ENCODE peak calls at places on chromosomes 3 and 15, in eight cellular contexts. D is HuH-7.5, T is frontal cortex, S is H4, B is NCI-H524 treated with DMSO at 0.1 percent for 48 hours, P is COR-L47, F is H54, N is fibroblast of villous mesenchyme. Z is an unnamed sample.

GRCh38 chr3:107988464-107989156 is 102.2 kb downstream of the CD47 start:
- DNase-seq in F (no peak), P (no peak), N (peak; percentile 40), D (no peak), B (no peak), S (peak; percentile 60), T (no peak), Z (peak; percentile 77)

GRCh38 chr3:100899440-100900091 is 93.7 kb downstream of the ABI3BP start:
- DNase-seq in S (no peak), B (no peak), F (no peak), P (no peak), D (no peak), N (no peak), T (no peak), Z (no peak)

GRCh38 chr3:9769426-9770275 is at the start of gene CAMK1:
- DNase-seq in D (peak; percentile 96), N (peak; percentile 69), B (no peak), T (peak; percentile 74), F (peak; percentile 86), S (no peak), P (peak; percentile 33), Z (peak; percentile 71)

GRCh38 chr3:11846281-11847034 is at the start of gene TAMM41:
- DNase-seq in T (peak; percentile 49), N (peak; percentile 89), D (peak; percentile 88), P (peak; percentile 63), B (peak; percentile 26), S (peak; percentile 89), F (peak; percentile 84), Z (peak; percentile 93)

GRCh38 chr15:63979227-63979793 is 67.0 kb downstream of the DAPK2 start:
- DNase-seq in B (peak; percentile 94), F (no peak), T (no peak), S (no peak), N (no peak), D (no peak), P (no peak), Z (no peak)

GRCh38 chr3:123657578-123657977 is 72.7 kb upstream of the HACD2 start:
- DNase-seq in D (no peak), S (no peak), P (no peak), N (peak; percentile 76), T (no peak), B (no peak), F (no peak), Z (no peak)

GRCh38 chr3:11634974-11635612 is 8.6 kb downstream of the VGLL4 start:
- DNase-seq in F (no peak), N (no peak), T (no peak), B (no peak), P (no peak), S (no peak), D (no peak), Z (no peak)

GRCh38 chr3:99817047-99817436 is 620 bp upstream of the CMSS1 start:
- DNase-seq in B (no peak), N (no peak), P (peak; percentile 18), T (no peak), F (peak; percentile 7), D (no peak), S (no peak), Z (no peak)

GRCh38 chr3:130378677-130379191 is 33.3 kb downstream of the COL6A5 start:
- DNase-seq in B (no peak), F (no peak), D (no peak), T (no peak), N (no peak), P (no peak), S (no peak), Z (no peak)

GRCh38 chr15:96336045-96336642 is 5.6 kb downstream of the NR2F2 start:
- DNase-seq in T (no peak), S (no peak), N (peak; percentile 69), F (no peak), P (no peak), B (no peak), D (peak; percentile 34), Z (no peak)

GRCh38 chr15:84804005-84804803 is 13.0 kb upstream of the ALPK3 start:
- DNase-seq in P (no peak), S (no peak), F (no peak), B (no peak), T (no peak), N (no peak), D (no peak), Z (no peak)

GRCh38 chr3:4656059-4656458 is 162.9 kb downstream of the ITPR1 start:
- DNase-seq in B (no peak), D (peak; percentile 40), F (peak; percentile 50), P (no peak), N (peak; percentile 79), S (peak; percentile 60), T (peak; percentile 20), Z (peak; percentile 74)

GRCh38 chr15:100715571-100716455 is 113.4 kb downstream of the ASB7 start:
- DNase-seq in F (no peak), P (no peak), T (no peak), D (peak; percentile 84), S (no peak), B (no peak), N (no peak), Z (peak; percentile 16)

GRCh38 chr3:29140706-29141105 is 140.2 kb upstream of the RBMS3 start:
- DNase-seq in B (no peak), D (no peak), F (no peak), P (no peak), T (no peak), N (peak; percentile 44), S (no peak), Z (no peak)

GRCh38 chr3:157472648-157473047 is 30.6 kb downstream of the VEPH1 start:
- DNase-seq in D (no peak), T (no peak), P (no peak), N (no peak), B (no peak), S (no peak), F (no peak), Z (no peak)

GRCh38 chr3:115403791-115404190 is 219.5 kb upstream of the GAP43 start:
- DNase-seq in N (no peak), D (no peak), T (no peak), B (no peak), S (no peak), P (no peak), F (no peak), Z (no peak)

GRCh38 chr3:158494657-158495056 is 76.3 kb upstream of the MLF1 start:
- DNase-seq in F (no peak), B (no peak), P (no peak), D (no peak), N (no peak), S (no peak), T (no peak), Z (no peak)

GRCh38 chr15:88623061-88623460 is 1.9 kb downstream of the AEN start:
- DNase-seq in S (peak; percentile 29), N (peak; percentile 78), B (no peak), F (peak; percentile 80), T (no peak), P (no peak), D (no peak), Z (no peak)

GRCh38 chr3:133426721-133427120 is 26.9 kb downstream of the BFSP2 start:
- DNase-seq in N (no peak), S (no peak), P (no peak), D (no peak), F (no peak), B (no peak), T (no peak), Z (no peak)

GRCh38 chr15:53559364-53560253 is 199.9 kb downstream of the WDR72 start:
- DNase-seq in S (no peak), D (no peak), F (no peak), B (no peak), T (no peak), N (no peak), P (no peak), Z (peak; percentile 47)

GRCh38 chr15:75362642-75363249 is 5.7 kb downstream of the MAN2C1 start:
- DNase-seq in B (no peak), T (no peak), D (no peak), F (no peak), S (no peak), P (no peak), N (no peak), Z (no peak)

GRCh38 chr15:36914962-36915808 is 185.2 kb downstream of the MEIS2 start:
- DNase-seq in N (peak; percentile 90), P (no peak), S (peak; percentile 67), B (no peak), T (no peak), F (no peak), D (no peak), Z (peak; percentile 98)

GRCh38 chr3:182740710-182741109 is 52.6 kb upstream of the ATP11B start:
- DNase-seq in B (no peak), T (no peak), F (peak; percentile 19), P (no peak), N (no peak), D (no peak), S (no peak), Z (peak; percentile 43)

GRCh38 chr15:36877294-36877693 is 223.1 kb downstream of the MEIS2 start:
- DNase-seq in T (no peak), B (no peak), F (no peak), N (no peak), D (no peak), P (no peak), S (no peak), Z (no peak)

GRCh38 chr3:140342668-140343067 is 335.2 kb upstream of the TRIM42 start:
- DNase-seq in D (no peak), B (no peak), P (peak; percentile 46), F (no peak), S (peak; percentile 37), N (no peak), T (no peak), Z (peak; percentile 95)

GRCh38 chr3:19970289-19970688 is 23.4 kb downstream of the RAB5A start:
- DNase-seq in S (no peak), P (no peak), F (no peak), T (no peak), N (no peak), D (no peak), B (no peak), Z (no peak)

GRCh38 chr3:4985330-4986174 is 6.3 kb downstream of the BHLHE40 start:
- DNase-seq in S (peak; percentile 60), T (no peak), B (no peak), P (no peak), N (peak; percentile 91), D (no peak), F (no peak), Z (peak; percentile 77)

GRCh38 chr15:88799341-88799740 is 3.9 kb upstream of the ACAN start:
- DNase-seq in D (no peak), B (no peak), T (no peak), F (no peak), P (no peak), S (no peak), N (no peak), Z (no peak)

GRCh38 chr3:129549006-129549800 is 6.2 kb downstream of the H1-8 start:
- DNase-seq in T (no peak), P (no peak), B (no peak), D (no peak), F (peak; percentile 93), S (no peak), N (no peak), Z (no peak)

GRCh38 chr3:172591876-172592771 is 68.9 kb upstream of the TNFSF10 start:
- DNase-seq in N (peak; percentile 14), S (peak; percentile 76), D (no peak), T (no peak), B (no peak), F (no peak), P (no peak), Z (no peak)

Z was measured in NCI-H69.